ENCODE peak calls at places on chromosomes 7 and 10, in five cellular contexts. N is heart left ventricle, Q is SK-N-SH, B is lung, I is breast epithelium. Z is an unnamed sample. For H3K9me3, the result is how much of the 10 kb centered on the place peaks cover.

GRCh38 chr10:74400186-74400585 is 249.2 kb downstream of the ADK start:
- DNase-seq in N (no peak), Q (no peak), B (no peak), I (no peak), Z (no peak)

GRCh38 chr10:112964482-112964881 is 14.4 kb downstream of the TCF7L2 start:
- DNase-seq in N (no peak), Q (no peak), B (no peak), I (no peak), Z (no peak)

GRCh38 chr7:22697897-22698645 is 28.9 kb upstream of the IL6 start:
- DNase-seq in N (no peak), Q (no peak), B (no peak), I (no peak), Z (no peak)

GRCh38 chr10:101018118-101018599 is 12.8 kb downstream of the PDZD7 start:
- DNase-seq in N (no peak), Q (no peak), B (no peak), I (no peak), Z (no peak)

GRCh38 chr10:103812431-103812830 is 42.9 kb downstream of the SH3PXD2A start:
- DNase-seq in N (no peak), Q (no peak), B (no peak), I (no peak), Z (no peak)

GRCh38 chr10:12512292-12513002 is 163.1 kb downstream of the CAMK1D start:
- DNase-seq in N (no peak), Q (no peak), B (no peak), I (no peak), Z (no peak)

GRCh38 chr7:101537935-101538595 is 91.0 kb downstream of the MYL10 start:
- DNase-seq in N (no peak), Q (no peak), B (no peak), I (no peak), Z (no peak)

GRCh38 chr7:26440253-26440992 is 148.8 kb downstream of the SNX10 start:
- DNase-seq in N (no peak), Q (no peak), B (no peak), I (no peak), Z (no peak)

GRCh38 chr10:119252470-119253151 is 45.2 kb downstream of the GRK5 start:
- DNase-seq in N (no peak), Q (no peak), B (no peak), I (no peak), Z (no peak)

GRCh38 chr7:51315393-51316261 is 982 bp downstream of the COBL start:
- DNase-seq in N (no peak), Q (peak), B (peak), I (peak), Z (no peak)

GRCh38 chr10:89702121-89702480 is 711 bp downstream of the KIF20B start:
- DNase-seq in N (no peak), Q (peak), B (no peak), I (no peak), Z (peak)

GRCh38 chr10:114547466-114547865 is 110.6 kb downstream of the ABLIM1 start:
- DNase-seq in N (no peak), Q (no peak), B (no peak), I (no peak), Z (no peak)

GRCh38 chr10:88017781-88018180 is 154.4 kb downstream of the PTEN start:
- DNase-seq in N (no peak), Q (no peak), B (no peak), I (no peak), Z (no peak)

GRCh38 chr7:157886711-157887110 is 549.9 kb downstream of the DNAJB6 start:
- DNase-seq in N (no peak), Q (no peak), B (no peak), I (no peak), Z (no peak)

GRCh38 chr7:157886261-157886660 is 549.5 kb downstream of the DNAJB6 start:
- DNase-seq in N (no peak), Q (no peak), B (no peak), I (no peak), Z (no peak)

GRCh38 chr7:157884461-157885062 is 547.8 kb downstream of the DNAJB6 start:
- DNase-seq in N (no peak), Q (no peak), B (no peak), I (no peak), Z (no peak)

GRCh38 chr7:157887400-157887799 is 550.6 kb downstream of the DNAJB6 start:
- DNase-seq in N (no peak), Q (no peak), B (no peak), I (no peak), Z (no peak)

GRCh38 chr7:157885140-157885539 is 548.3 kb downstream of the DNAJB6 start:
- DNase-seq in N (no peak), Q (no peak), B (no peak), I (no peak), Z (no peak)
- H3K9me3 ChIP-seq in N (under half), Q (under half), B (under half), I (under half), Z (under half)

GRCh38 chr10:35781643-35782035 is 139.5 kb upstream of the FZD8 start:
- DNase-seq in N (no peak), Q (peak), B (no peak), I (no peak), Z (no peak)
- TF ChIP-seq CTCF in N (peak), Q (peak), B (no peak), I (no peak), Z (no peak)

GRCh38 chr10:23358357-23358756 is 13.8 kb upstream of the C10orf67 start:
- DNase-seq in N (no peak), Q (no peak), B (no peak), I (no peak), Z (no peak)

GRCh38 chr10:23351914-23352313 is 7.3 kb upstream of the C10orf67 start:
- DNase-seq in N (no peak), Q (no peak), B (no peak), I (no peak), Z (no peak)

GRCh38 chr10:23359692-23360380 is 15.2 kb upstream of the C10orf67 start:
- DNase-seq in N (no peak), Q (no peak), B (no peak), I (no peak), Z (no peak)

GRCh38 chr10:23354630-23355343 is 10.2 kb upstream of the C10orf67 start:
- DNase-seq in N (no peak), Q (no peak), B (no peak), I (no peak), Z (no peak)
- H3K9me3 ChIP-seq in N (under half), Q (under half), B (under half), I (under half), Z (under half)

DNA sequence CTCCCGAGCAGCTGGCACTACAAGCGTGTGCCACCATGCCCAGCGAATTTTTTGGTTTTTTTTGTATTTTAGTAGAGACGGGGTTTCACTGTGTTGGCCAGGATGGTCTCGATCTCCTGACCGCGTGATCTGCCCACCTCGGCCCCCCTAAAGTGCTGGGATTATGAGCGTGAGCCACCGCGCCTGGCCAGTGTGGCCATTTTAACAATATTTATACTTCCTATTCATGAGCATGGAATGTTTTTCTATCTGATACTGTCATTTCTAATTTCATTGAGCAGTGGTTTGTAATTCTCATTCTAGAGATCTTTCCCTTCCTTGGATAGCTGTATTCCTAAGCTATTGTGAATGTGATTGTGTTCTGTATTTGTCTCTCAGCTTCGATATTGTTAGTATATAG is 96.2 kb downstream of the GLCCI1 start:
- DNase-seq in N (no peak), Q (no peak), B (no peak), I (no peak), Z (no peak)
- TF ChIP-seq CTCF in N (no peak), Q (no peak), B (no peak), I (no peak), Z (no peak)

GRCh38 chr7:158362912-158363905 is 224.4 kb downstream of the PTPRN2 start:
- DNase-seq in N (no peak), Q (no peak), B (no peak), I (peak), Z (no peak)
- H3K9me3 ChIP-seq in N (under half), Q (under half), B (under half), I (under half), Z (under half)

GRCh38 chr7:150378853-150379589 is at the start of gene ZNF775:
- DNase-seq in N (peak), Q (peak), B (peak), I (peak), Z (peak)
- TF ChIP-seq CTCF in N (no peak), Q (no peak), B (no peak), I (no peak), Z (no peak)